ENCODE peak calls at places on chromosomes 1 and 21, in ten cellular contexts. Q is fibroblast of the aortic adventitia; L is fibroblast of lung; Y is stimulated activated CD4-positive, alpha-beta T cell treated with anti-CD3 and anti-CD28 coated beads, TNF-alpha, amount 100 ng/mL, for 1 hour; T is OCI-LY7; U is nephron progenitor cell; F is NCI-H1436 treated with DMSO at 0.1 percent for 48 hours; X is GM03348; M is Caki2; P is stimulated activated naive CD8-positive, alpha-beta T cell treated with anti-CD3 and anti-CD28 coated beads, Interleukin-15, amount 100 ng/mL, for 72 hours. W is an unnamed sample.

GRCh38 chr1:91712981-91713841 is 172.7 kb downstream of the TGFBR3 start:
- DNase-seq in Y (no peak), U (no peak), T (no peak), Q (peak; percentile 60), F (no peak), X (peak; percentile 30), M (no peak), P (peak; percentile 20), L (peak; percentile 6), W (no peak)

GRCh38 chr1:37794372-37795339 is 1.0 kb downstream of the MANEAL start:
- DNase-seq in X (no peak), F (no peak), U (no peak), Y (no peak), M (no peak), L (no peak), Q (no peak), P (no peak), T (no peak), W (no peak)

GRCh38 chr1:89995595-89996397 is 886 bp downstream of the ZNF326 start:
- DNase-seq in X (peak; percentile 73), F (no peak), Y (no peak), P (no peak), T (no peak), Q (peak; percentile 53), L (peak; percentile 35), M (no peak), U (no peak), W (no peak)

GRCh38 chr1:209383907-209384709 is 199.4 kb upstream of the CAMK1G start:
- DNase-seq in P (no peak), Q (no peak), F (no peak), M (no peak), Y (no peak), L (no peak), T (no peak), X (no peak), U (no peak), W (no peak)

GRCh38 chr1:116433283-116434257 is 60.5 kb downstream of the ATP1A1 start:
- DNase-seq in U (no peak), L (peak; percentile 78), Y (no peak), T (no peak), P (no peak), M (no peak), Q (no peak), X (no peak), F (no peak), W (no peak)

GRCh38 chr1:77218477-77219165 is 609 bp downstream of the PIGK start:
- DNase-seq in P (no peak), Q (peak; percentile 39), X (no peak), Y (no peak), U (no peak), T (no peak), M (no peak), L (no peak), F (no peak), W (no peak)

GRCh38 chr1:202578565-202578964 is 131.7 kb downstream of the SYT2 start:
- DNase-seq in M (no peak), F (no peak), U (no peak), X (no peak), P (no peak), L (peak; percentile 58), Q (no peak), Y (no peak), T (no peak), W (no peak)

GRCh38 chr1:210527091-210527490 is 198.4 kb downstream of the HHAT start:
- DNase-seq in X (no peak), L (peak; percentile 60), M (peak; percentile 3), Q (no peak), P (no peak), Y (no peak), F (no peak), T (no peak), U (no peak), W (no peak)

GRCh38 chr1:228144213-228145049 is 4.4 kb downstream of the GUK1 start:
- DNase-seq in P (no peak), U (no peak), Q (no peak), F (no peak), Y (no peak), X (no peak), L (no peak), M (no peak), T (no peak), W (no peak)

GRCh38 chr1:223843934-223844333 is 1.8 kb downstream of the TP53BP2 start:
- DNase-seq in X (no peak), Q (peak; percentile 28), U (no peak), P (no peak), L (no peak), Y (no peak), T (no peak), M (peak; percentile 43), F (no peak), W (no peak)

GRCh38 chr21:34910396-34910795 is 138.7 kb downstream of the RUNX1 start:
- DNase-seq in P (no peak), F (no peak), U (no peak), X (no peak), M (no peak), T (no peak), Y (no peak), L (no peak), Q (no peak), W (no peak)

GRCh38 chr1:54004481-54005049 is 13.4 kb downstream of the LDLRAD1 start:
- DNase-seq in Q (no peak), X (no peak), P (no peak), L (no peak), M (no peak), U (no peak), T (no peak), F (no peak), Y (no peak), W (no peak)

W was measured in NCI-H187 treated with DMSO at 0.1 percent for 48 hours.